ENCODE peak calls at places on chromosomes 4 and X, in four cellular contexts. One of them, this sample, is unnamed. For H3K9me3, the result is how much of the 10 kb centered on the place peaks cover.

GRCh38 chrX:12791253-12792228 is at the start of gene PRPS2:
- DNase-seq in lung: peak
- DNase-seq in upper lobe of right lung: peak
- DNase-seq in left lung: peak
- DNase-seq in this sample: peak

GRCh38 chrX:74015379-74016019 is 288.5 kb upstream of the ZCCHC13 start:
- DNase-seq in lung: peak
- DNase-seq in left lung: peak
- DNase-seq in upper lobe of right lung: peak
- DNase-seq in this sample: peak

GRCh38 chrX:96140796-96141195 is 543.8 kb upstream of the DIAPH2 start:
- DNase-seq in left lung: no peak
- DNase-seq in upper lobe of right lung: no peak
- DNase-seq in lung: no peak
- DNase-seq in this sample: no peak

GRCh38 chr4:113060853-113061252 is 11.4 kb downstream of the ANK2 start:
- DNase-seq in left lung: no peak
- DNase-seq in upper lobe of right lung: no peak
- DNase-seq in lung: no peak
- DNase-seq in this sample: no peak

GRCh38 chr4:18318682-18319410 is 297.3 kb upstream of the LCORL start:
- DNase-seq in left lung: peak
- DNase-seq in upper lobe of right lung: no peak
- DNase-seq in lung: no peak
- DNase-seq in this sample: no peak

GRCh38 chr4:8215001-8215427 is 15.9 kb downstream of the SH3TC1 start:
- DNase-seq in upper lobe of right lung: peak
- DNase-seq in lung: peak
- DNase-seq in left lung: no peak
- DNase-seq in this sample: no peak

GRCh38 chrX:104316739-104317138 is 62.0 kb upstream of the ESX1 start:
- DNase-seq in lung: no peak
- DNase-seq in upper lobe of right lung: no peak
- DNase-seq in left lung: no peak
- DNase-seq in this sample: no peak

GRCh38 chr4:138275946-138276621 is 33.9 kb upstream of the SLC7A11 start:
- DNase-seq in lung: no peak
- DNase-seq in left lung: no peak
- DNase-seq in upper lobe of right lung: no peak
- DNase-seq in this sample: no peak

GRCh38 chrX:129980540-129981206 is 1.8 kb upstream of the BCORL1 start:
- DNase-seq in left lung: peak
- DNase-seq in upper lobe of right lung: peak
- DNase-seq in lung: peak
- DNase-seq in this sample: no peak

GRCh38 chrX:114580336-114580735 is 3.5 kb upstream of the HTR2C start:
- DNase-seq in left lung: no peak
- DNase-seq in lung: no peak
- DNase-seq in upper lobe of right lung: no peak
- DNase-seq in this sample: no peak

GRCh38 chr4:62548108-62548524 is 1348.0 kb downstream of the ADGRL3 start:
- DNase-seq in upper lobe of right lung: no peak
- DNase-seq in left lung: no peak
- DNase-seq in lung: no peak
- DNase-seq in this sample: no peak

GRCh38 chr4:2934077-2934812 is 29.0 kb downstream of the NOP14 start:
- DNase-seq in upper lobe of right lung: peak
- DNase-seq in lung: peak
- DNase-seq in left lung: peak
- DNase-seq in this sample: no peak

GRCh38 chr4:123616970-123617392 is 220.4 kb downstream of the SPRY1 start:
- DNase-seq in left lung: peak
- DNase-seq in lung: peak
- DNase-seq in upper lobe of right lung: no peak
- DNase-seq in this sample: peak

GRCh38 chr4:100189820-100190642 is at the start of gene DDIT4L:
- DNase-seq in upper lobe of right lung: peak
- DNase-seq in lung: peak
- DNase-seq in left lung: no peak
- DNase-seq in this sample: no peak

GRCh38 chr4:120819816-120820437 is 102.6 kb downstream of the PRDM5 start:
- DNase-seq in lung: no peak
- DNase-seq in left lung: no peak
- DNase-seq in upper lobe of right lung: no peak
- DNase-seq in this sample: no peak

GRCh38 chrX:42976729-42977366 is 198.9 kb upstream of the PPP1R2C start:
- DNase-seq in upper lobe of right lung: no peak
- DNase-seq in left lung: no peak
- DNase-seq in lung: no peak
- DNase-seq in this sample: no peak

GRCh38 chrX:10725071-10725470 is 104.7 kb upstream of the MID1 start:
- DNase-seq in upper lobe of right lung: no peak
- DNase-seq in left lung: no peak
- DNase-seq in lung: no peak
- DNase-seq in this sample: no peak

GRCh38 chr4:127778102-127778501 is 4.0 kb upstream of the HSPA4L start:
- DNase-seq in upper lobe of right lung: no peak
- DNase-seq in left lung: no peak
- DNase-seq in lung: no peak
- DNase-seq in this sample: no peak

GRCh38 chrX:56107320-56107719 is 124.8 kb upstream of the KLF8 start:
- DNase-seq in left lung: no peak
- DNase-seq in upper lobe of right lung: no peak
- DNase-seq in lung: no peak
- DNase-seq in this sample: no peak

GRCh38 chr4:142875117-142875516 is 29.0 kb upstream of the INPP4B start:
- DNase-seq in upper lobe of right lung: no peak
- DNase-seq in lung: no peak
- DNase-seq in left lung: no peak
- DNase-seq in this sample: no peak

GRCh38 chr4:4549534-4549933 is 7.7 kb upstream of the STX18 start:
- DNase-seq in left lung: no peak
- DNase-seq in upper lobe of right lung: no peak
- DNase-seq in lung: no peak
- DNase-seq in this sample: no peak

GRCh38 chr4:41815478-41815877 is 67.0 kb upstream of the PHOX2B start:
- DNase-seq in lung: no peak
- DNase-seq in upper lobe of right lung: no peak
- DNase-seq in left lung: no peak
- DNase-seq in this sample: no peak

GRCh38 chr4:75249739-75250138 is 264.5 kb downstream of the RCHY1 start:
- DNase-seq in left lung: no peak
- DNase-seq in lung: no peak
- DNase-seq in upper lobe of right lung: no peak
- DNase-seq in this sample: no peak

GRCh38 chr4:112219826-112220366 is 11.7 kb upstream of the AP1AR start:
- DNase-seq in left lung: no peak
- DNase-seq in lung: no peak
- DNase-seq in upper lobe of right lung: no peak
- DNase-seq in this sample: no peak

GRCh38 chrX:97021680-97022079 is 138.0 kb downstream of the RPA4 start:
- DNase-seq in left lung: no peak
- DNase-seq in lung: no peak
- DNase-seq in upper lobe of right lung: no peak
- DNase-seq in this sample: no peak

GRCh38 chr4:157271166-157271869 is 50.8 kb downstream of the GRIA2 start:
- DNase-seq in left lung: no peak
- DNase-seq in upper lobe of right lung: no peak
- DNase-seq in lung: no peak
- DNase-seq in this sample: no peak

GRCh38 chr4:63269156-63269555 is 1140.1 kb downstream of the TECRL start:
- DNase-seq in upper lobe of right lung: no peak
- DNase-seq in lung: no peak
- DNase-seq in left lung: no peak
- DNase-seq in this sample: no peak

GRCh38 chrX:107579956-107580355 is 48.4 kb upstream of the PRPS1 start:
- DNase-seq in lung: no peak
- DNase-seq in upper lobe of right lung: no peak
- DNase-seq in left lung: no peak
- DNase-seq in this sample: no peak

GRCh38 chrX:119410027-119410819 is 11.1 kb downstream of the SLC25A43 start:
- DNase-seq in lung: peak
- DNase-seq in upper lobe of right lung: peak
- DNase-seq in left lung: peak
- DNase-seq in this sample: no peak

GRCh38 chr4:165711436-165711835 is 161.6 kb upstream of the TLL1 start:
- DNase-seq in left lung: no peak
- DNase-seq in lung: no peak
- DNase-seq in upper lobe of right lung: no peak
- DNase-seq in this sample: no peak

GRCh38 chrX:71923516-71923915 is 12.9 kb downstream of the NHSL2 start:
- DNase-seq in lung: no peak
- DNase-seq in upper lobe of right lung: no peak
- DNase-seq in left lung: no peak
- DNase-seq in this sample: no peak

GRCh38 chr4:94925764-94926347 is 168.1 kb downstream of the BMPR1B start:
- DNase-seq in upper lobe of right lung: no peak
- DNase-seq in lung: no peak
- DNase-seq in left lung: no peak
- DNase-seq in this sample: no peak

GRCh38 chrX:124239911-124240310 is 92.5 kb upstream of the TEX13D start:
- DNase-seq in left lung: no peak
- DNase-seq in upper lobe of right lung: no peak
- DNase-seq in lung: no peak
- DNase-seq in this sample: no peak

GRCh38 chr4:98470831-98471230 is 187.6 kb downstream of the TSPAN5 start:
- DNase-seq in lung: no peak
- DNase-seq in left lung: no peak
- DNase-seq in upper lobe of right lung: no peak
- DNase-seq in this sample: no peak

DNA sequence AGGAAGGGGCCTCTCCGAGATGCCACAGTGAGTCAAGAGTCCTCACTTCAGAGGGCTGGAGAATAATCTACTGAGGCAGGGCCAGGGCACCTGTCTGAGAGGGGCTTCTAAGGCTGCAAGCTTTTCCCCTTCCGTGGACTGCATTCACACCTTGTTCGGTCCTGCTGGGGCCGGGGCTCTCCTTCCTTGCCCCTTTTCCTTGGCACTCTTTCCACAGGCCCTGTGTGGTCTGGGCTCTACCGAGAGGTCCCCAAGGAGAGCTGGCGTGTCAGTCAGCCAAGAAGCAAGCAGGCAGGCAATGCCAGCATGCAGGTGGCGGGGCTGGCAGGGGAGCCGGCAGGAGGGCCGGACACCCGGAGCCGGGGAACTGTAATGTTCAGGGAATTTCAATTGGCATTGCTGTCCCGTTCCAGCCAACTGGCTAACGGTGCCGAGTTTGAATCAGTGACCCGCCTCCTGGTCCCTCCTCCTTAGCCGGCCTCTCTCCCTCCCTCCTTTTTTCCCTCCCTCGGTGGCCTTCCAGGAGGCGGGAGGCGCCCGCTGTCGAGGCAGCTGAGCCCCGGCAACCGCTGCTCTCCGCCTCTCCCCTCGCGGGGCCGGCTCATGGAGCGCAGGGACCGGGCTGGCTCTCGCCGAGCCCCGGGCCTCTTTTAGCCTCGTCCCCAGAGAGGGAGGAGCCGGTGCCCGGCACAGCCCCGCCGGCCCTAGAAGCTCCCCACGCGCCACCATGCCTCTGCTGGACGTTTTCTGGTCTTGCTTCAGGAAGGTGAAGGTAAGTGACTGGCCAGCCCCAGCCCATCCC is at the start of gene STARD8:
- DNase-seq in lung: no peak
- DNase-seq in left lung: peak
- DNase-seq in upper lobe of right lung: peak
- DNase-seq in this sample: no peak
- TF ChIP-seq CTCF in lung: no peak
- TF ChIP-seq CTCF in left lung: no peak
- TF ChIP-seq CTCF in upper lobe of right lung: no peak
- TF ChIP-seq CTCF in this sample: no peak

DNA sequence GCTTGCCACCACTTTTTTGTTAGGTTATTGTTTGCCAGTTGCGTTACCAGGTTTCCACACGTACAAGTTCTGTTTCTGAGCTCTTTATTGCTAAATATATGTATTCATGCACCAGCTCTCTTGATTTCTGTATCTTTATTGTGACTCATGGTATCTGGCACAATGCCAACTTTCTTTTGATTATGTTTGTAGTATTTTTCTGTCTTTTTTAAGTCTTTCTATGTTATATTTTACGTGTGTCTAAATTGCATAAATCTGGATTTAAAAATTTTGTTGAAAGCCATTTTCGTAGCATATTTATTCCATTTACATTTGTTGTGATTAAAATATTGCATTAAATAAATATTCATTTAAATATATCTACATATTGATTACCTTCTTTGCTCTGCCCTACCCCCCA is 73.8 kb downstream of the KDM6A start:
- DNase-seq in upper lobe of right lung: no peak
- DNase-seq in lung: no peak
- DNase-seq in left lung: no peak
- DNase-seq in this sample: no peak
- H3K9me3 ChIP-seq in upper lobe of right lung: under half
- H3K9me3 ChIP-seq in lung: under half
- H3K9me3 ChIP-seq in left lung: under half
- H3K9me3 ChIP-seq in this sample: under half

DNA sequence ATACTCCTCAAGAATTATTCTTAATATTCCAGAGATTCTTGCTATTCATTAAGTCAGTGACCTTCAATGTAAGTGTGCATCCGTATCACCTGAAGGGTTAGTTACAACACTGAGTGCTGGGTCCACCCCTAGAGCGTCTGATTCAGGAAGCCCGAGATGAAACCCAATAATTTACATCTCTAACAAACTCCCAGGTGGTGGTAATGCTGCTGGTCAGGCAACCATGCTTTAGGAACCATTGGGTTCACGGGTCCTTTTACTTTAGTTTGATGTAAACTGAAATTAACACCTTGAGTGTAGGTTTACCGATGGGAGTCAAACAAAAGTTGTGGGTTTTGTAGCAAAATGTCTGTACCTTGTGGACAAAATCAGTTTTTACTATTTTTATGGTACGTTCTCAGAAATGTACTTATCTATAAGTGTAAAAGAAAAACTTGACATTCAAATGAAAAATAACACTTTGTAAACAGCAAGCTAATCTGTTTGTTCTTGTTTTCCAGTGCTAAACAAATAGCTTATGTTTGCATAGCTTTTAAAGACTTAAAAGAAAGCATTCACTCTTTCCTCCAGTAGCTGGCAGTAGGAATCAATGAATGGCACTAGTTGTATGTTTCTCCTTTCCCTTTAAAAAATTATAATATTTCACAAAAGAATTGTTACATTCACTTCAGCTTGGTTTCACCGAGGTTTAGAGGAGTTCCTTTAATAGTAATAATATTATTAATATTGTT is 32.7 kb downstream of the ACE2 start:
- DNase-seq in lung: no peak
- DNase-seq in left lung: no peak
- DNase-seq in upper lobe of right lung: no peak
- DNase-seq in this sample: no peak
- TF ChIP-seq CTCF in lung: no peak
- TF ChIP-seq CTCF in left lung: no peak
- TF ChIP-seq CTCF in upper lobe of right lung: peak
- TF ChIP-seq CTCF in this sample: no peak

GRCh38 chr4:69727412-69727811 is 33.0 kb downstream of the SULT1B1 start:
- DNase-seq in left lung: no peak
- DNase-seq in lung: no peak
- DNase-seq in upper lobe of right lung: no peak
- DNase-seq in this sample: no peak
- H3K9me3 ChIP-seq in left lung: under half
- H3K9me3 ChIP-seq in lung: under half
- H3K9me3 ChIP-seq in upper lobe of right lung: under half
- H3K9me3 ChIP-seq in this sample: under half

This sample was measured in CD8-positive, alpha-beta T cell.